ENCODE peak calls at places on chromosomes 12 and 14, in ten cellular contexts. Q is SK-N-SH, P is hepatocyte, O is transverse colon, E is suprapubic skin, V is adrenal gland, X is breast epithelium, L is A549, W is fibroblast of lung, T is tibial artery. D is an unnamed sample.

GRCh38 chr14:66955159-66955558 is 234.1 kb upstream of the GARIN2 start:
- DNase-seq in V (no peak), W (no peak), P (no peak), X (no peak), O (no peak), Q (no peak), T (no peak), E (no peak), L (no peak), D (no peak)

GRCh38 chr12:40225984-40226602 is 1.3 kb downstream of the LRRK2 start:
- DNase-seq in V (no peak), T (no peak), O (no peak), L (peak; percentile 72), Q (no peak), P (no peak), X (no peak), E (no peak), W (no peak), D (no peak)

GRCh38 chr12:124278389-124279101 is 16.3 kb upstream of the RFLNA start:
- DNase-seq in Q (no peak), O (no peak), L (no peak), W (no peak), P (peak; percentile 55), V (no peak), T (no peak), X (no peak), E (no peak), D (no peak)

GRCh38 chr14:26896447-26896846 is 298.6 kb upstream of the NOVA1 start:
- DNase-seq in L (no peak), E (no peak), T (no peak), Q (no peak), W (peak; percentile 65), O (no peak), V (no peak), P (no peak), X (no peak), D (no peak)

GRCh38 chr14:31902002-31902401 is 175.1 kb upstream of the ARHGAP5 start:
- DNase-seq in L (no peak), E (no peak), T (no peak), W (no peak), P (peak; percentile 83), X (no peak), V (no peak), O (no peak), Q (no peak), D (no peak)

GRCh38 chr12:51548241-51548640 is 42.8 kb upstream of the SCN8A start:
- DNase-seq in O (no peak), E (no peak), L (no peak), T (no peak), X (no peak), Q (no peak), V (no peak), P (no peak), W (no peak), D (no peak)

GRCh38 chr12:90682398-90682797 is 272.6 kb downstream of the CCER1 start:
- DNase-seq in T (no peak), E (no peak), X (no peak), O (no peak), L (no peak), W (peak; percentile 92), P (no peak), V (no peak), Q (no peak), D (no peak)

GRCh38 chr14:51205486-51205885 is 34.6 kb upstream of the TMX1 start:
- DNase-seq in T (no peak), E (no peak), Q (no peak), P (no peak), V (no peak), X (no peak), O (no peak), W (no peak), L (no peak), D (no peak)

GRCh38 chr14:55126089-55126488 is 3.0 kb upstream of the LGALS3 start:
- DNase-seq in Q (no peak), W (no peak), P (no peak), O (no peak), L (no peak), T (no peak), V (no peak), X (no peak), E (no peak), D (no peak)

GRCh38 chr14:104926619-104927431 is 2.1 kb downstream of the PLD4 start:
- DNase-seq in V (no peak), E (no peak), X (no peak), P (no peak), Q (no peak), O (peak; percentile 38), L (no peak), T (no peak), W (no peak), D (no peak)

DNA sequence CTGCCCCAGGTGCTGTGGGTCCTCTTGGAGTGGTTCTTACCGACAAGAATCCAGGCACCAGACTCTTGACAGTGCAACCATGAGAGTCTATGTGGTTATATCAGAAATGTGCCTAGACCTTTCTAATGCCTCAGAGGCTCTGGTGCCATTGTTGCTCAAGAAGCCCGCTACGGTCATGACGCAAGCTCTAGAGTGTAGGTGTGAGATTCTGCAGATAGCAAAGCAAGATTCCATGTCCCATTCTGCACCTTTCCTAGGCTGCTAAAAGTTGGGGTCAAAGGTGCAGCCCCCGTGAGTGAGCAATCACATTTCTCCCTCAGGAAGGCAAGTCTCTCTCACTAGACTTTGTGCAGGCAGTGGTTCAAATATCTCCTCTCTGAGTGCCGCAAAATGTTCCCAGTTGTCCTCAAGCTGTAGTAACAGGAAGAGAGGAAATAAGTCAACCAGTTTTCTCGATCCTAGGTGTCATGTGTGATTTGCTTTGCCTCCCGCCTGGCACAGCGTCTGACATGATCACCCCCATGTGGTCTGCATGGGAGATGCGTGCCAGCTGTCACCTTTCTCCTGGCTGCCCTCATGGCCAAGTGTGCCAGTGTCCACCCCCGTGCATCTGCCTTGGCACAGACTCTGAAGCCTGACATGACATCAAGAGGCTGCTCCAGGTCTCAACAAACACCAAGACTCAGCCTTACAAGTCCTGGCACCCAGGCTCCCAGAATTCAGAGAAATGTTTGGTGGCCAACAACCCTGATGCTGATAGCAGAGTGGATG is 122.5 kb upstream of the COCH start:
- DNase-seq in V (no peak), T (no peak), L (peak; percentile 13), P (no peak), W (no peak), O (no peak), Q (peak; percentile 23), X (no peak), E (no peak), D (no peak)
- TF ChIP-seq CTCF in V (no peak), T (no peak), L (no peak), P (no peak), W (no peak), O (no peak), Q (no peak), X (no peak), E (no peak), D (no peak)

GRCh38 chr12:28059678-28060077 is 87.1 kb upstream of the PTHLH start:
- DNase-seq in Q (no peak), V (no peak), W (no peak), T (no peak), E (no peak), L (no peak), X (no peak), O (no peak), P (no peak), D (no peak)

GRCh38 chr12:28063355-28063885 is 90.9 kb upstream of the PTHLH start:
- DNase-seq in E (no peak), W (no peak), T (no peak), V (no peak), P (no peak), Q (no peak), O (no peak), X (no peak), L (no peak), D (no peak)

GRCh38 chr12:28057856-28058615 is 85.5 kb upstream of the PTHLH start:
- DNase-seq in L (no peak), O (no peak), E (no peak), P (no peak), Q (no peak), X (no peak), V (no peak), T (no peak), W (peak; percentile 94), D (no peak)

GRCh38 chr12:28059220-28059619 is 86.7 kb upstream of the PTHLH start:
- DNase-seq in L (no peak), Q (no peak), W (no peak), X (no peak), P (no peak), E (no peak), T (no peak), O (no peak), V (no peak), D (no peak)

GRCh38 chr12:28060901-28061300 is 88.4 kb upstream of the PTHLH start:
- DNase-seq in T (no peak), E (no peak), O (no peak), L (no peak), P (no peak), W (no peak), V (no peak), X (no peak), Q (no peak), D (no peak)
- H3K4me3 ChIP-seq in T (no peak overlapping the region), E (no peak overlapping the region), O (no peak overlapping the region), L (no peak overlapping the region), P (no peak overlapping the region), W (no peak overlapping the region), V (no peak overlapping the region), X (no peak overlapping the region), Q (no peak overlapping the region), D (no peak overlapping the region)

DNA sequence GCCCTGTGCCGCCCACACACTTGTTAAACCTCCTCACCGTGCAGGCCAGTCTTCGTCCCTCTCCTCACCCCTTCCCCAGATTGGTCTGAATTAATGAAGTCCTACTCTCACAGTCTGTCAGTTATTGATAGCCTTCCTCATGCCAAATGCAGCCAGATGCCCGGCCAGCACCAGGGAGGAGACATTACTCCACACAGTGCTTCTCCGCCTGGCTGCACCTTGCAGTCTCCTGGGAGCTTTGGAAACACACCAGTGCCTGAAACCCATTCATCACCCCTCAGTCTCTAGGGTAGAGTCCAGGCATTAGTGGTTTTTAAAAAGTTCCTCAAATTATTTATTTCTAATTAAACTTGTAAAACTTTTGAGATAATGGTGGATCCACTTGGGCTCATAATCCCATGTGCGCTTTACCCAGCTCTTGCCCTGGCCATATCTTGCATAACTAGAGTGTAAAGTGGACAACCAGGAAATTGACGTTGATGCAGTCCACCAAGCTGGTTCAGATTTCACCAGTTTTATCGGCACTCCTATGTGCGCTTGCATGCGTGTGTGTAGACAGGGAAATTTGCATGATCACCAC is 38.2 kb upstream of the TSPAN9 start:
- DNase-seq in X (no peak), T (no peak), V (no peak), Q (no peak), L (no peak), E (no peak), P (no peak), W (no peak), O (no peak), D (no peak)
- H3K4me1 ChIP-seq in X (no peaks in the 10 kb centered on the region), T (peaks cover 5% of the 10 kb centered on the region), V (no peaks in the 10 kb centered on the region), Q (no peaks in the 10 kb centered on the region), L (no peaks in the 10 kb centered on the region), E (no peaks in the 10 kb centered on the region), P (no peaks in the 10 kb centered on the region), W (no peaks in the 10 kb centered on the region), O (no peaks in the 10 kb centered on the region), D (no peaks in the 10 kb centered on the region)

DNA sequence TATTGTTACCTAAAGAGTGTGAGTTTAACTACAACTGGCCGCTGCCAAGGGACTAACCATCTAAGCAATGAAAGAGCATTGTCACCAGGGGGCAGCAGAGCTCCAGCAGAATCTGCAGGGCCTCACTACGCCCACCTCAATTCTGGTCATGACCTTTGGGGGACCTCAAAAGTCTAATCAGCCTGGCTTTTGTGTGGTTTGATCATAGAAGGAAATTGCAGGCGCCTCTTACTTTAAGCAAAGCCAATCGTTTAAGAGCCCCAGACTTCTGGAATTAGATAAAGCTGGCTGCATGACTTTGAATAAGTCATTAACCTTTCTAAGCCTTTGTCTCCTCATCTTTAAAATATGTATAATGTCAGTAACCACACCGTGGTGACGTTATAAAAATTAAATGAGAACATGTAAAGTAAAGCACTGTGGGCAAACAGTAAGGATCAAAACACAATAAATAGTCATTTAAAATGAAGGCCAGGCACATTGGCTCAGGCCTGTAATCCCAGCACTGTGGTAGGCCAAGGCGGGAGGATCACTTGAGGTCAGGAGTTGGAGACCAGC is 58.6 kb downstream of the TBX3 start:
- DNase-seq in T (no peak), W (peak; percentile 67), Q (peak; percentile 68), V (peak; percentile 54), P (peak; percentile 87), X (no peak), L (peak; percentile 90), E (no peak), O (peak; percentile 38), D (no peak)
- TF ChIP-seq CTCF in T (no peak), W (peak; percentile 88), Q (peak; percentile 86), V (peak; percentile 78), P (peak; percentile 86), X (no peak), L (peak; percentile 86), E (peak; percentile 45), O (peak; percentile 46), D (no peak)